ENCODE peak calls at places on chromosomes 7 and 10, in six cellular contexts. A is HuH-7.5, T is cardiac fibroblast, U is RWPE1, F is T-helper 17 cell, D is cardiac muscle cell. L is an unnamed sample.

GRCh38 chr10:97153276-97153850 is 32.4 kb downstream of the SLIT1 start:
- DNase-seq in D (no peak), T (no peak), U (no peak), F (no peak), A (no peak), L (no peak)

GRCh38 chr10:50605280-50606270 is 18.2 kb downstream of the SGMS1 start:
- DNase-seq in U (peak; percentile 80), T (peak; percentile 98), A (no peak), F (no peak), D (peak; percentile 98), L (no peak)

GRCh38 chr10:117698809-117699208 is 156.3 kb downstream of the EMX2 start:
- DNase-seq in D (no peak), A (no peak), F (no peak), T (no peak), U (no peak), L (no peak)

GRCh38 chr7:2863461-2864066 is 19.5 kb upstream of the GNA12 start:
- DNase-seq in D (peak; percentile 98), A (no peak), T (peak; percentile 98), F (peak; percentile 30), U (peak; percentile 89), L (no peak)

GRCh38 chr7:75876126-75876881 is 2.5 kb upstream of the RHBDD2 start:
- DNase-seq in U (no peak), T (no peak), D (no peak), F (no peak), A (no peak), L (peak; percentile 31)

GRCh38 chr7:4151524-4151923 is 530.6 kb upstream of the FOXK1 start:
- DNase-seq in T (no peak), D (no peak), A (no peak), U (no peak), F (no peak), L (no peak)

GRCh38 chr10:71600856-71601255 is 118.7 kb downstream of the C10orf105 start:
- DNase-seq in F (no peak), T (peak; percentile 85), U (peak; percentile 42), D (peak; percentile 90), A (no peak), L (no peak)

GRCh38 chr7:149005427-149006344 is 22.6 kb downstream of the PDIA4 start:
- DNase-seq in T (peak; percentile 79), U (no peak), A (peak; percentile 46), F (peak; percentile 76), D (peak; percentile 76), L (peak; percentile 90)

GRCh38 chr7:131945313-131945831 is 388.9 kb upstream of the PODXL start:
- DNase-seq in F (no peak), D (peak; percentile 50), U (peak; percentile 51), T (peak; percentile 48), A (peak; percentile 56), L (peak; percentile 83)

GRCh38 chr7:2525931-2526630 is 6.5 kb downstream of the LFNG start:
- DNase-seq in U (no peak), A (no peak), F (peak; percentile 12), D (no peak), T (no peak), L (no peak)

GRCh38 chr7:322111-322671 is 32.2 kb downstream of the FOXL3 start:
- DNase-seq in F (peak; percentile 85), T (peak; percentile 38), D (peak; percentile 41), A (peak; percentile 77), U (peak; percentile 87), L (peak; percentile 87)